ENCODE peak calls at places on chromosomes 12 and 14, in four cellular contexts. N, W, V and U are unnamed samples.

GRCh38 chr12:43676183-43676813 is 82.3 kb downstream of the PUS7L start:
- DNase-seq in V (peak; percentile 59), N (peak; percentile 16), W (no peak), U (no peak)

GRCh38 chr14:103102689-103103260 is 8.2 kb downstream of the EXOC3L4 start:
- DNase-seq in N (no peak), W (no peak), V (no peak), U (no peak)

GRCh38 chr14:79916281-79916680 is 295.0 kb downstream of the DIO2 start:
- DNase-seq in N (no peak), V (no peak), W (no peak), U (no peak)

GRCh38 chr14:81132492-81132891 is 88.3 kb downstream of the GTF2A1 start:
- DNase-seq in V (no peak), W (no peak), N (no peak), U (no peak)

GRCh38 chr12:53380104-53380796 is at the start of gene SP1:
- DNase-seq in W (peak; percentile 89), N (peak; percentile 88), V (peak; percentile 91), U (peak; percentile 94)

GRCh38 chr14:75238728-75239455 is 39.7 kb upstream of the FOS start:
- DNase-seq in N (no peak), W (no peak), V (no peak), U (no peak)

GRCh38 chr14:59356298-59356697 is 108.9 kb downstream of the GPR135 start:
- DNase-seq in N (no peak), W (no peak), V (no peak), U (no peak)

GRCh38 chr12:70049596-70050360 is 193.5 kb upstream of the CNOT2 start:
- DNase-seq in N (no peak), V (no peak), W (no peak), U (no peak)

GRCh38 chr12:1865284-1865866 is 45.0 kb downstream of the LRTM2 start:
- DNase-seq in W (no peak), N (no peak), V (no peak), U (no peak)

GRCh38 chr14:75361751-75362433 is 65.9 kb upstream of the JDP2 start:
- DNase-seq in W (no peak), V (peak; percentile 8), N (no peak), U (no peak)

GRCh38 chr14:93047661-93048060 is 68.1 kb downstream of the ITPK1 start:
- DNase-seq in V (no peak), N (peak; percentile 19), W (peak; percentile 68), U (no peak)

GRCh38 chr14:77097006-77097688 is 911 bp upstream of the CIPC start:
- DNase-seq in N (no peak), V (peak; percentile 23), W (no peak), U (no peak)

GRCh38 chr12:51160814-51161459 is 12.0 kb downstream of the TFCP2 start:
- DNase-seq in N (no peak), W (no peak), V (no peak), U (no peak)

GRCh38 chr14:23009483-23009938 is 432 bp downstream of the C14orf93 start:
- DNase-seq in W (no peak), V (no peak), N (no peak), U (no peak)

GRCh38 chr14:69056389-69056788 is 77.3 kb upstream of the ACTN1 start:
- DNase-seq in N (peak; percentile 53), V (no peak), W (no peak), U (no peak)

GRCh38 chr14:102490456-102490855 is 19.1 kb downstream of the ANKRD9 start:
- DNase-seq in W (no peak), V (no peak), N (no peak), U (no peak)

GRCh38 chr12:388547-389137 is 478 bp downstream of the KDM5A start:
- DNase-seq in N (peak; percentile 64), V (peak; percentile 36), W (no peak), U (no peak)

GRCh38 chr12:79409562-79409961 is 281.2 kb downstream of the PAWR start:
- DNase-seq in W (no peak), V (peak; percentile 28), N (peak; percentile 37), U (no peak)

GRCh38 chr12:15074351-15074750 is 101.5 kb downstream of the PDE6H start:
- DNase-seq in V (no peak), N (no peak), W (no peak), U (no peak)

GRCh38 chr14:104886690-104887622 is 21.9 kb downstream of the CEP170B start:
- DNase-seq in N (no peak), V (no peak), W (no peak), U (peak; percentile 14)

GRCh38 chr14:101481557-101481956 is 79.7 kb upstream of the DIO3 start:
- DNase-seq in V (no peak), N (no peak), W (no peak), U (peak; percentile 18)

GRCh38 chr14:69720912-69721311 is 46.0 kb upstream of the SRSF5 start:
- DNase-seq in W (no peak), V (no peak), N (no peak), U (no peak)

GRCh38 chr14:73211251-73211650 is 26.1 kb upstream of the PAPLN start:
- DNase-seq in N (no peak), W (no peak), V (no peak), U (no peak)

GRCh38 chr14:56160058-56160457 is 41.8 kb downstream of the PELI2 start:
- DNase-seq in V (no peak), N (no peak), W (no peak), U (no peak)

GRCh38 chr12:115835445-115835844 is 442.0 kb downstream of the MED13L start:
- DNase-seq in N (no peak), V (no peak), W (no peak), U (no peak)

GRCh38 chr12:131831635-131832041 is 3.4 kb downstream of the MMP17 start:
- DNase-seq in N (no peak), W (no peak), V (peak; percentile 54), U (no peak)

DNA sequence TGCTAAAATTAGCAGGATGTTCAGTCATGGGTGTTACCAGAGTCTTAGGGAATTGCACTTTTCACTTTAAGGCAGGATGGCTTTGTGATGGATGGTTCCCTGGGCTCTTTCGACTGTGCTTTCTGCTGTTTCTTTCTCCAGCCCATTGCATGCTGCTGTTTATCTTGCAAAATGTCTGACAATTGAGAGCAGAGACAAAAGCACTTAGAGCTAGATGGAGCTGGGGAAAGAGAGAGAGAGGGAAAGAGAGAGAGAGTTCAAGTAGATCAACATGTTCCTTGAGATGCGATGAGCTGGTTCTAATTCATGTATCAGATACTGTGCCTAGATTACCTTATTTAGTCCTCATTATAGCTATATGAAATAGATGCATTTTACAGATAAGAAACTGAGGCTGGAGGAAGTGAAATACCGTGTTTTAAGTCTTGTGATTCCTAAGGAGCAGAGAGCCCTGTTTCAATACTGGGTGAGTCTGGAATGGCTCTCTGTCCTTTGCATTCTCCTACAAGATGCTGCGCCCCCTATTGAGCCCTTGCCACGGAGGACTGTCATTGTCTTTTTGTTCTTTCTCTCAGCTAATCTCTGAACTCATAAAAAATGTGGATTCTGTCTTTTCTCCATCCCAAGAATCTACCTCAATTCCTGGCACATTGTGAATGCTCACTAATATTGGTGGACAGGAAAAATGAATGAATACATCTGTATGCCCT is 227.9 kb downstream of the ALG10B start:
- DNase-seq in W (no peak), V (peak; percentile 9), N (no peak), U (no peak)
- TF ChIP-seq CTCF in W (no peak), V (no peak), N (no peak), U (no peak)

DNA sequence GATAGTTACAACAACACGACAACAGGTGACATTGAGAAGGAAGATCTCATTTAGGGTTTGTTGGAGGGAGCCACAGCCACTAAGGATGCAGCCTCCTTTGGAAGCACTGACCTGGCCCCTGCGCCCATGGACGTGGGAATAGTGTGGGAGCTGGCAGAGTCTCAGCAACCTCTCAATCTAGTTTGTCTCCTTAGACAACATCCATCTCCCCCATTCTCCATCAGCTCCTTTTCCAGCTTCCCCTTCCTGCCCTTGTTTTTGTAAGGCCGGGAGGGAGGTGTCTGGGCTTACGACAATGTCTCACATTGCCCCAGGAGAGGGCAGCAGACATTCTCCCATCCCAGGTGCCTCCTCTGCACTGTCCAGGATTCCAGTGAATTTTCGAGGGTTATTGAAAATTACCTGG is 170.2 kb upstream of the PZP start:
- DNase-seq in W (no peak), V (peak; percentile 45), N (peak; percentile 49), U (no peak)
- TF ChIP-seq CTCF in W (no peak), V (peak; percentile 44), N (no peak), U (no peak)

GRCh38 chr14:89241934-89242670 is 174.9 kb downstream of the FOXN3 start:
- DNase-seq in W (no peak), V (no peak), N (peak; percentile 7), U (no peak)
- TF ChIP-seq CTCF in W (no peak), V (no peak), N (no peak), U (no peak)

GRCh38 chr12:13042666-13043230 is 1.4 kb upstream of the FAM234B start:
- DNase-seq in W (no peak), N (no peak), V (no peak), U (no peak)

GRCh38 chr12:13045816-13046215 is 1.6 kb downstream of the FAM234B start:
- DNase-seq in N (no peak), V (no peak), W (no peak), U (no peak)

GRCh38 chr12:13046914-13047472 is 2.8 kb downstream of the FAM234B start:
- DNase-seq in W (no peak), N (no peak), V (no peak), U (no peak)

GRCh38 chr12:13044859-13045384 is 741 bp downstream of the FAM234B start:
- DNase-seq in V (peak; percentile 3), W (no peak), N (peak; percentile 47), U (no peak)

DNA sequence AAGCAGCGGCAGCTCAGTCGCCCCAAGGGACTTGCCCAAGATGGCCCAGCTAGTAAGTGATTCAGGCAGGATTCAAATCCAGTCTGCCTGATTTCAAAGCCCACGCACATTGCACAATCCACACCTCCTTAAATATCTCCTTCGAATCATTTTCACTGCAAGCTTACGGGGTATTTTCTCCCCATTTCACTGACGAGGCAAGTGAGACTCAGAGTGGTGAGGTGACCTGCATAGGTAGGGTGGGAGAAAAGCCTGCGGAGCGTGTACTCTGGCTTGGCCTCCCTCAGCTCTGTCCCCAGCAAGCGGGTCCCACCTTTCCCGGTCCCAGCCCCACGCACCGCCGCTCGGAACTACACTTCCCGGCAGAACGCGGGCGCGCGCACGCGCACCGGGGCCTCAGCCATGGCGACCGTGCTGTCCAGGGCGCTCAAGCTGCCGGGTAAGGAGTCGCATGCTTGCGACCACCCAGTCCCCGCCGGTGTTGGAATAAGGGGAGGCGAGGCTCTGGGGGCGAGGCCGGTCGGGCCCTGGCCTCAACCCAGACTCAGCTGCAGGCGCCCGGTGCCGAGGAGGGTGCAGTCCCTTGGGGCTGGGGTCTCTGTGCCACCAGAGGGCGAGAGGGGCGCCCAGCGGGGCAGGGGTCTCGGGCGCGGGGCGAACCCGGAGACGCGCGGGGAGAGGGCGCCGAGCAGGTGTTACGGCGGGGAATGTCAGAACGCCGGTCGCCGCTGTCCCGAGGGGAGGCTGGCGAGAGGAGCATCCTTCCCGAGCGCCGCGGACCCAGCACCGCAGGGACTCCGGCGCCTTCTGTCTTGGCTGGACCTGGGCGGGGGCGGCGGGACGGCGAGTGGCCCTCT is at the start of gene FAM234B:
- DNase-seq in W (peak; percentile 64), N (peak; percentile 70), V (peak; percentile 66), U (peak; percentile 62)
- TF ChIP-seq CTCF in W (no peak), N (peak; percentile 9), V (peak; percentile 12), U (no peak)

GRCh38 chr14:100240725-100241032 is 1.7 kb downstream of the YY1 start:
- DNase-seq in N (no peak), W (no peak), V (no peak), U (no peak)
- TF ChIP-seq CTCF in N (no peak), W (no peak), V (no peak), U (no peak)

DNA sequence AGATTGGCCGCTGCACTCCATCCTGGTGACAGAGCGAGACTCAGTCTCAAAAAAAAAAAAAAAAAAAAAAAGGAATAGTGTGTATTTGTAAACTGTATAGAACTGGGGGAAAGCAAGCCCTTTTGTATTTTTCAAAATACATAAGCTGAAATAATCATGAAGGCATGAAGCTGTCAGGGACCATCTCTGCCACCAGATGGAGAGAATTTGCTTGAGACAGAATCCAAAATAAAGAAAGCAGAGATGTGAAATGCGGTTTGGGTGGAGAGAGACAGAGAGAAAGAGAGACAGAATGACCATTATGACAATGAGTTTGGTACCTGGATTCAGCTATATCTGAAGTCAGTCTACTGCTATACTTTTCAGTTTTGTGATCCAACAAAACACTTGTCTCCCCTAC is 155.7 kb upstream of the LRIG3 start:
- DNase-seq in N (peak; percentile 71), V (no peak), W (no peak), U (no peak)
- TF ChIP-seq CTCF in N (no peak), V (no peak), W (no peak), U (no peak)